ENCODE peak calls at places on chromosome 2, in ten cellular contexts. One of them, this sample, is unnamed.

GRCh38 chr2:98324181-98324580 is 22.1 kb upstream of the CNGA3 start:
- DNase-seq in H54: no peak
- DNase-seq in stimulated activated CD8-positive, alpha-beta memory T cell treated with anti-CD3 and anti-CD28 coated beads, Interleukin-4, amount 100 ng/mL, for 24 hours: no peak
- DNase-seq in fibroblast of lung: peak; percentile 51
- DNase-seq in NCI-H510A treated with DMSO at 0.1 percent for 48 hours: no peak
- DNase-seq in mucosa of descending colon: no peak
- DNase-seq in nucleus accumbens: no peak
- DNase-seq in chondrocyte: no peak
- DNase-seq in AG08395: no peak
- DNase-seq in stimulated activated CD4-positive, alpha-beta T cell treated with anti-CD3 and anti-CD28 coated beads, Interleukin-1b, Interleukin-23, amount 100 ng/mL, for 24 hours: no peak
- DNase-seq in this sample: no peak

GRCh38 chr2:173414823-173415322 is 60.2 kb downstream of the CDCA7 start:
- DNase-seq in mucosa of descending colon: no peak
- DNase-seq in nucleus accumbens: no peak
- DNase-seq in stimulated activated CD8-positive, alpha-beta memory T cell treated with anti-CD3 and anti-CD28 coated beads, Interleukin-4, amount 100 ng/mL, for 24 hours: no peak
- DNase-seq in chondrocyte: no peak
- DNase-seq in stimulated activated CD4-positive, alpha-beta T cell treated with anti-CD3 and anti-CD28 coated beads, Interleukin-1b, Interleukin-23, amount 100 ng/mL, for 24 hours: no peak
- DNase-seq in H54: no peak
- DNase-seq in fibroblast of lung: peak; percentile 88
- DNase-seq in AG08395: no peak
- DNase-seq in NCI-H510A treated with DMSO at 0.1 percent for 48 hours: no peak
- DNase-seq in this sample: no peak

GRCh38 chr2:30778611-30779010 is 28.6 kb downstream of the CAPN13 start:
- DNase-seq in nucleus accumbens: no peak
- DNase-seq in AG08395: no peak
- DNase-seq in fibroblast of lung: no peak
- DNase-seq in stimulated activated CD4-positive, alpha-beta T cell treated with anti-CD3 and anti-CD28 coated beads, Interleukin-1b, Interleukin-23, amount 100 ng/mL, for 24 hours: no peak
- DNase-seq in mucosa of descending colon: no peak
- DNase-seq in chondrocyte: no peak
- DNase-seq in stimulated activated CD8-positive, alpha-beta memory T cell treated with anti-CD3 and anti-CD28 coated beads, Interleukin-4, amount 100 ng/mL, for 24 hours: no peak
- DNase-seq in H54: no peak
- DNase-seq in NCI-H510A treated with DMSO at 0.1 percent for 48 hours: no peak
- DNase-seq in this sample: no peak

GRCh38 chr2:56130463-56131070 is 53.2 kb upstream of the CCDC85A start:
- DNase-seq in stimulated activated CD8-positive, alpha-beta memory T cell treated with anti-CD3 and anti-CD28 coated beads, Interleukin-4, amount 100 ng/mL, for 24 hours: no peak
- DNase-seq in AG08395: peak; percentile 53
- DNase-seq in NCI-H510A treated with DMSO at 0.1 percent for 48 hours: peak; percentile 12
- DNase-seq in fibroblast of lung: peak; percentile 38
- DNase-seq in mucosa of descending colon: peak; percentile 17
- DNase-seq in H54: peak; percentile 5
- DNase-seq in nucleus accumbens: no peak
- DNase-seq in chondrocyte: no peak
- DNase-seq in stimulated activated CD4-positive, alpha-beta T cell treated with anti-CD3 and anti-CD28 coated beads, Interleukin-1b, Interleukin-23, amount 100 ng/mL, for 24 hours: no peak
- DNase-seq in this sample: peak; percentile 34

GRCh38 chr2:232894251-232894650 is 24.2 kb downstream of the SNORC start:
- DNase-seq in stimulated activated CD8-positive, alpha-beta memory T cell treated with anti-CD3 and anti-CD28 coated beads, Interleukin-4, amount 100 ng/mL, for 24 hours: no peak
- DNase-seq in chondrocyte: no peak
- DNase-seq in nucleus accumbens: no peak
- DNase-seq in fibroblast of lung: no peak
- DNase-seq in stimulated activated CD4-positive, alpha-beta T cell treated with anti-CD3 and anti-CD28 coated beads, Interleukin-1b, Interleukin-23, amount 100 ng/mL, for 24 hours: no peak
- DNase-seq in AG08395: no peak
- DNase-seq in NCI-H510A treated with DMSO at 0.1 percent for 48 hours: no peak
- DNase-seq in H54: no peak
- DNase-seq in mucosa of descending colon: no peak
- DNase-seq in this sample: no peak

GRCh38 chr2:109351164-109351756 is 222.3 kb downstream of the SH3RF3 start:
- DNase-seq in fibroblast of lung: peak; percentile 86
- DNase-seq in H54: peak; percentile 84
- DNase-seq in mucosa of descending colon: peak; percentile 27
- DNase-seq in AG08395: peak; percentile 91
- DNase-seq in NCI-H510A treated with DMSO at 0.1 percent for 48 hours: peak; percentile 15
- DNase-seq in stimulated activated CD8-positive, alpha-beta memory T cell treated with anti-CD3 and anti-CD28 coated beads, Interleukin-4, amount 100 ng/mL, for 24 hours: no peak
- DNase-seq in chondrocyte: no peak
- DNase-seq in nucleus accumbens: no peak
- DNase-seq in stimulated activated CD4-positive, alpha-beta T cell treated with anti-CD3 and anti-CD28 coated beads, Interleukin-1b, Interleukin-23, amount 100 ng/mL, for 24 hours: no peak
- DNase-seq in this sample: peak; percentile 85

GRCh38 chr2:158815166-158815565 is 20.0 kb downstream of the DAPL1 start:
- DNase-seq in mucosa of descending colon: no peak
- DNase-seq in AG08395: peak; percentile 29
- DNase-seq in nucleus accumbens: no peak
- DNase-seq in NCI-H510A treated with DMSO at 0.1 percent for 48 hours: no peak
- DNase-seq in stimulated activated CD8-positive, alpha-beta memory T cell treated with anti-CD3 and anti-CD28 coated beads, Interleukin-4, amount 100 ng/mL, for 24 hours: no peak
- DNase-seq in chondrocyte: no peak
- DNase-seq in H54: no peak
- DNase-seq in stimulated activated CD4-positive, alpha-beta T cell treated with anti-CD3 and anti-CD28 coated beads, Interleukin-1b, Interleukin-23, amount 100 ng/mL, for 24 hours: no peak
- DNase-seq in fibroblast of lung: no peak
- DNase-seq in this sample: no peak

GRCh38 chr2:222655406-222655747 is 515 bp downstream of the FARSB start:
- DNase-seq in AG08395: peak; percentile 7
- DNase-seq in NCI-H510A treated with DMSO at 0.1 percent for 48 hours: peak; percentile 46
- DNase-seq in nucleus accumbens: no peak
- DNase-seq in H54: no peak
- DNase-seq in fibroblast of lung: peak; percentile 19
- DNase-seq in stimulated activated CD4-positive, alpha-beta T cell treated with anti-CD3 and anti-CD28 coated beads, Interleukin-1b, Interleukin-23, amount 100 ng/mL, for 24 hours: no peak
- DNase-seq in mucosa of descending colon: no peak
- DNase-seq in stimulated activated CD8-positive, alpha-beta memory T cell treated with anti-CD3 and anti-CD28 coated beads, Interleukin-4, amount 100 ng/mL, for 24 hours: no peak
- DNase-seq in chondrocyte: no peak
- DNase-seq in this sample: no peak

GRCh38 chr2:131543385-131543891 is 15.8 kb downstream of the CCDC74A start:
- DNase-seq in chondrocyte: no peak
- DNase-seq in stimulated activated CD8-positive, alpha-beta memory T cell treated with anti-CD3 and anti-CD28 coated beads, Interleukin-4, amount 100 ng/mL, for 24 hours: no peak
- DNase-seq in mucosa of descending colon: no peak
- DNase-seq in H54: no peak
- DNase-seq in nucleus accumbens: no peak
- DNase-seq in stimulated activated CD4-positive, alpha-beta T cell treated with anti-CD3 and anti-CD28 coated beads, Interleukin-1b, Interleukin-23, amount 100 ng/mL, for 24 hours: no peak
- DNase-seq in NCI-H510A treated with DMSO at 0.1 percent for 48 hours: no peak
- DNase-seq in AG08395: no peak
- DNase-seq in fibroblast of lung: no peak
- DNase-seq in this sample: no peak

GRCh38 chr2:71327916-71328315 is 3.7 kb upstream of the ZNF638 start:
- DNase-seq in AG08395: no peak
- DNase-seq in stimulated activated CD8-positive, alpha-beta memory T cell treated with anti-CD3 and anti-CD28 coated beads, Interleukin-4, amount 100 ng/mL, for 24 hours: no peak
- DNase-seq in stimulated activated CD4-positive, alpha-beta T cell treated with anti-CD3 and anti-CD28 coated beads, Interleukin-1b, Interleukin-23, amount 100 ng/mL, for 24 hours: no peak
- DNase-seq in H54: no peak
- DNase-seq in chondrocyte: no peak
- DNase-seq in NCI-H510A treated with DMSO at 0.1 percent for 48 hours: no peak
- DNase-seq in mucosa of descending colon: peak; percentile 47
- DNase-seq in fibroblast of lung: no peak
- DNase-seq in nucleus accumbens: no peak
- DNase-seq in this sample: no peak

GRCh38 chr2:188956290-188956689 is 17.9 kb upstream of the COL3A1 start:
- DNase-seq in mucosa of descending colon: no peak
- DNase-seq in AG08395: no peak
- DNase-seq in H54: no peak
- DNase-seq in chondrocyte: no peak
- DNase-seq in stimulated activated CD4-positive, alpha-beta T cell treated with anti-CD3 and anti-CD28 coated beads, Interleukin-1b, Interleukin-23, amount 100 ng/mL, for 24 hours: no peak
- DNase-seq in nucleus accumbens: no peak
- DNase-seq in fibroblast of lung: no peak
- DNase-seq in stimulated activated CD8-positive, alpha-beta memory T cell treated with anti-CD3 and anti-CD28 coated beads, Interleukin-4, amount 100 ng/mL, for 24 hours: no peak
- DNase-seq in NCI-H510A treated with DMSO at 0.1 percent for 48 hours: no peak
- DNase-seq in this sample: no peak

GRCh38 chr2:128602699-128603101 is 284.0 kb upstream of the HS6ST1 start:
- DNase-seq in NCI-H510A treated with DMSO at 0.1 percent for 48 hours: no peak
- DNase-seq in AG08395: no peak
- DNase-seq in stimulated activated CD4-positive, alpha-beta T cell treated with anti-CD3 and anti-CD28 coated beads, Interleukin-1b, Interleukin-23, amount 100 ng/mL, for 24 hours: no peak
- DNase-seq in chondrocyte: peak; percentile 71
- DNase-seq in fibroblast of lung: no peak
- DNase-seq in stimulated activated CD8-positive, alpha-beta memory T cell treated with anti-CD3 and anti-CD28 coated beads, Interleukin-4, amount 100 ng/mL, for 24 hours: no peak
- DNase-seq in nucleus accumbens: no peak
- DNase-seq in H54: no peak
- DNase-seq in mucosa of descending colon: no peak
- DNase-seq in this sample: no peak

GRCh38 chr2:137467246-137467862 is 496.9 kb upstream of the HNMT start:
- DNase-seq in H54: peak; percentile 3
- DNase-seq in mucosa of descending colon: peak; percentile 75
- DNase-seq in nucleus accumbens: no peak
- DNase-seq in NCI-H510A treated with DMSO at 0.1 percent for 48 hours: peak; percentile 51
- DNase-seq in fibroblast of lung: no peak
- DNase-seq in stimulated activated CD4-positive, alpha-beta T cell treated with anti-CD3 and anti-CD28 coated beads, Interleukin-1b, Interleukin-23, amount 100 ng/mL, for 24 hours: no peak
- DNase-seq in chondrocyte: no peak
- DNase-seq in stimulated activated CD8-positive, alpha-beta memory T cell treated with anti-CD3 and anti-CD28 coated beads, Interleukin-4, amount 100 ng/mL, for 24 hours: no peak
- DNase-seq in AG08395: peak; percentile 2
- DNase-seq in this sample: peak; percentile 12

GRCh38 chr2:100106460-100106859 is 35.9 kb downstream of the AFF3 start:
- DNase-seq in NCI-H510A treated with DMSO at 0.1 percent for 48 hours: no peak
- DNase-seq in AG08395: no peak
- DNase-seq in chondrocyte: no peak
- DNase-seq in stimulated activated CD8-positive, alpha-beta memory T cell treated with anti-CD3 and anti-CD28 coated beads, Interleukin-4, amount 100 ng/mL, for 24 hours: no peak
- DNase-seq in nucleus accumbens: no peak
- DNase-seq in mucosa of descending colon: no peak
- DNase-seq in stimulated activated CD4-positive, alpha-beta T cell treated with anti-CD3 and anti-CD28 coated beads, Interleukin-1b, Interleukin-23, amount 100 ng/mL, for 24 hours: no peak
- DNase-seq in H54: no peak
- DNase-seq in fibroblast of lung: peak; percentile 29
- DNase-seq in this sample: no peak

GRCh38 chr2:1781291-1782080 is 37.2 kb upstream of the PXDN start:
- DNase-seq in AG08395: no peak
- DNase-seq in stimulated activated CD8-positive, alpha-beta memory T cell treated with anti-CD3 and anti-CD28 coated beads, Interleukin-4, amount 100 ng/mL, for 24 hours: peak; percentile 39
- DNase-seq in stimulated activated CD4-positive, alpha-beta T cell treated with anti-CD3 and anti-CD28 coated beads, Interleukin-1b, Interleukin-23, amount 100 ng/mL, for 24 hours: no peak
- DNase-seq in NCI-H510A treated with DMSO at 0.1 percent for 48 hours: no peak
- DNase-seq in nucleus accumbens: no peak
- DNase-seq in fibroblast of lung: no peak
- DNase-seq in chondrocyte: peak; percentile 50
- DNase-seq in mucosa of descending colon: no peak
- DNase-seq in H54: no peak
- DNase-seq in this sample: no peak

GRCh38 chr2:162720559-162721271 is 117.9 kb downstream of the KCNH7 start:
- DNase-seq in NCI-H510A treated with DMSO at 0.1 percent for 48 hours: no peak
- DNase-seq in AG08395: no peak
- DNase-seq in stimulated activated CD4-positive, alpha-beta T cell treated with anti-CD3 and anti-CD28 coated beads, Interleukin-1b, Interleukin-23, amount 100 ng/mL, for 24 hours: no peak
- DNase-seq in fibroblast of lung: no peak
- DNase-seq in H54: no peak
- DNase-seq in stimulated activated CD8-positive, alpha-beta memory T cell treated with anti-CD3 and anti-CD28 coated beads, Interleukin-4, amount 100 ng/mL, for 24 hours: no peak
- DNase-seq in chondrocyte: no peak
- DNase-seq in mucosa of descending colon: no peak
- DNase-seq in nucleus accumbens: no peak
- DNase-seq in this sample: no peak

GRCh38 chr2:45772038-45772437 is 120.6 kb downstream of the PRKCE start:
- DNase-seq in NCI-H510A treated with DMSO at 0.1 percent for 48 hours: no peak
- DNase-seq in fibroblast of lung: no peak
- DNase-seq in stimulated activated CD8-positive, alpha-beta memory T cell treated with anti-CD3 and anti-CD28 coated beads, Interleukin-4, amount 100 ng/mL, for 24 hours: no peak
- DNase-seq in stimulated activated CD4-positive, alpha-beta T cell treated with anti-CD3 and anti-CD28 coated beads, Interleukin-1b, Interleukin-23, amount 100 ng/mL, for 24 hours: no peak
- DNase-seq in chondrocyte: no peak
- DNase-seq in nucleus accumbens: no peak
- DNase-seq in H54: no peak
- DNase-seq in AG08395: no peak
- DNase-seq in mucosa of descending colon: no peak
- DNase-seq in this sample: no peak

GRCh38 chr2:158554948-158555347 is 98.2 kb downstream of the PKP4 start:
- DNase-seq in NCI-H510A treated with DMSO at 0.1 percent for 48 hours: no peak
- DNase-seq in nucleus accumbens: no peak
- DNase-seq in stimulated activated CD8-positive, alpha-beta memory T cell treated with anti-CD3 and anti-CD28 coated beads, Interleukin-4, amount 100 ng/mL, for 24 hours: no peak
- DNase-seq in H54: no peak
- DNase-seq in fibroblast of lung: no peak
- DNase-seq in stimulated activated CD4-positive, alpha-beta T cell treated with anti-CD3 and anti-CD28 coated beads, Interleukin-1b, Interleukin-23, amount 100 ng/mL, for 24 hours: no peak
- DNase-seq in AG08395: no peak
- DNase-seq in mucosa of descending colon: no peak
- DNase-seq in chondrocyte: no peak
- DNase-seq in this sample: no peak

GRCh38 chr2:95062247-95062646 is 36.7 kb downstream of the MAL start:
- DNase-seq in AG08395: no peak
- DNase-seq in NCI-H510A treated with DMSO at 0.1 percent for 48 hours: no peak
- DNase-seq in stimulated activated CD4-positive, alpha-beta T cell treated with anti-CD3 and anti-CD28 coated beads, Interleukin-1b, Interleukin-23, amount 100 ng/mL, for 24 hours: no peak
- DNase-seq in nucleus accumbens: no peak
- DNase-seq in mucosa of descending colon: no peak
- DNase-seq in stimulated activated CD8-positive, alpha-beta memory T cell treated with anti-CD3 and anti-CD28 coated beads, Interleukin-4, amount 100 ng/mL, for 24 hours: no peak
- DNase-seq in chondrocyte: peak; percentile 68
- DNase-seq in H54: no peak
- DNase-seq in fibroblast of lung: no peak
- DNase-seq in this sample: no peak

GRCh38 chr2:203453858-203454451 is 81.1 kb downstream of the RAPH1 start:
- DNase-seq in nucleus accumbens: no peak
- DNase-seq in chondrocyte: no peak
- DNase-seq in fibroblast of lung: peak; percentile 77
- DNase-seq in AG08395: peak; percentile 63
- DNase-seq in mucosa of descending colon: peak; percentile 51
- DNase-seq in stimulated activated CD4-positive, alpha-beta T cell treated with anti-CD3 and anti-CD28 coated beads, Interleukin-1b, Interleukin-23, amount 100 ng/mL, for 24 hours: no peak
- DNase-seq in stimulated activated CD8-positive, alpha-beta memory T cell treated with anti-CD3 and anti-CD28 coated beads, Interleukin-4, amount 100 ng/mL, for 24 hours: no peak
- DNase-seq in NCI-H510A treated with DMSO at 0.1 percent for 48 hours: peak; percentile 66
- DNase-seq in H54: peak; percentile 15
- DNase-seq in this sample: peak; percentile 37

GRCh38 chr2:137208361-137208973 is 443.1 kb downstream of the THSD7B start:
- DNase-seq in stimulated activated CD8-positive, alpha-beta memory T cell treated with anti-CD3 and anti-CD28 coated beads, Interleukin-4, amount 100 ng/mL, for 24 hours: no peak
- DNase-seq in stimulated activated CD4-positive, alpha-beta T cell treated with anti-CD3 and anti-CD28 coated beads, Interleukin-1b, Interleukin-23, amount 100 ng/mL, for 24 hours: no peak
- DNase-seq in chondrocyte: no peak
- DNase-seq in mucosa of descending colon: no peak
- DNase-seq in nucleus accumbens: no peak
- DNase-seq in AG08395: peak; percentile 18
- DNase-seq in fibroblast of lung: no peak
- DNase-seq in H54: no peak
- DNase-seq in NCI-H510A treated with DMSO at 0.1 percent for 48 hours: no peak
- DNase-seq in this sample: peak; percentile 7

GRCh38 chr2:54914637-54915036 is 135.6 kb downstream of the RTN4 start:
- DNase-seq in fibroblast of lung: no peak
- DNase-seq in stimulated activated CD4-positive, alpha-beta T cell treated with anti-CD3 and anti-CD28 coated beads, Interleukin-1b, Interleukin-23, amount 100 ng/mL, for 24 hours: no peak
- DNase-seq in stimulated activated CD8-positive, alpha-beta memory T cell treated with anti-CD3 and anti-CD28 coated beads, Interleukin-4, amount 100 ng/mL, for 24 hours: no peak
- DNase-seq in mucosa of descending colon: no peak
- DNase-seq in NCI-H510A treated with DMSO at 0.1 percent for 48 hours: no peak
- DNase-seq in chondrocyte: no peak
- DNase-seq in AG08395: no peak
- DNase-seq in H54: no peak
- DNase-seq in nucleus accumbens: no peak
- DNase-seq in this sample: no peak

GRCh38 chr2:64990823-64991222 is 1.6 kb downstream of the SLC1A4 start:
- DNase-seq in nucleus accumbens: no peak
- DNase-seq in AG08395: no peak
- DNase-seq in stimulated activated CD8-positive, alpha-beta memory T cell treated with anti-CD3 and anti-CD28 coated beads, Interleukin-4, amount 100 ng/mL, for 24 hours: no peak
- DNase-seq in fibroblast of lung: no peak
- DNase-seq in chondrocyte: no peak
- DNase-seq in NCI-H510A treated with DMSO at 0.1 percent for 48 hours: no peak
- DNase-seq in mucosa of descending colon: no peak
- DNase-seq in stimulated activated CD4-positive, alpha-beta T cell treated with anti-CD3 and anti-CD28 coated beads, Interleukin-1b, Interleukin-23, amount 100 ng/mL, for 24 hours: no peak
- DNase-seq in H54: no peak
- DNase-seq in this sample: no peak